ENCODE peak calls at places on chromosomes 1 and 21, in nine cellular contexts. P is activated CD8-positive, alpha-beta memory T cell treated with anti-CD3 and anti-CD28 coated beads for 48 hours; S is AG20443; B is colonic mucosa; X is fibroblast of lung; M is NCI-H2171; W is A673; V is retina; D is CD8-positive, alpha-beta memory T cell. I is an unnamed sample.

GRCh38 chr1:168368131-168368530 is 87.5 kb downstream of the TBX19 start:
- DNase-seq in D (no peak), X (no peak), W (no peak), P (no peak), B (no peak), M (no peak), V (no peak), S (no peak), I (no peak)

GRCh38 chr1:68016364-68016763 is 34.1 kb downstream of the DIRAS3 start:
- DNase-seq in B (no peak), P (no peak), W (no peak), X (peak), S (peak), D (no peak), V (no peak), M (no peak), I (no peak)

GRCh38 chr1:207404849-207405525 is 49.1 kb upstream of the CR2 start:
- DNase-seq in W (peak), M (peak), V (no peak), D (no peak), B (no peak), P (no peak), X (peak), S (peak), I (no peak)

GRCh38 chr1:183222909-183223308 is 36.8 kb downstream of the LAMC2 start:
- DNase-seq in M (no peak), D (no peak), V (no peak), W (no peak), X (no peak), P (no peak), B (no peak), S (no peak), I (no peak)

GRCh38 chr1:180769889-180770288 is 138.1 kb downstream of the XPR1 start:
- DNase-seq in W (no peak), P (no peak), M (no peak), B (no peak), S (no peak), D (no peak), X (no peak), V (no peak), I (no peak)

GRCh38 chr1:93029317-93029716 is 49.8 kb upstream of the MTF2 start:
- DNase-seq in B (no peak), S (no peak), X (no peak), W (no peak), D (no peak), V (no peak), P (no peak), M (peak), I (no peak)

GRCh38 chr1:15714438-15715136 is 21.5 kb upstream of the SLC25A34 start:
- DNase-seq in B (no peak), P (no peak), M (no peak), D (no peak), S (peak), W (no peak), V (no peak), X (peak), I (no peak)

GRCh38 chr1:112723511-112723839 is 8.3 kb upstream of the PPM1J start:
- DNase-seq in V (no peak), M (no peak), W (no peak), X (no peak), B (no peak), D (no peak), S (no peak), P (no peak), I (no peak)

GRCh38 chr1:54782156-54782555 is 17.8 kb upstream of the PARS2 start:
- DNase-seq in P (no peak), V (no peak), B (no peak), S (no peak), M (no peak), X (no peak), D (no peak), W (no peak), I (no peak)

GRCh38 chr1:153790996-153791855 is 16.0 kb downstream of the SLC27A3 start:
- DNase-seq in V (no peak), D (no peak), B (no peak), S (peak), P (no peak), X (peak), W (no peak), M (no peak), I (no peak)

GRCh38 chr1:20494609-20495311 is 8.8 kb upstream of the CAMK2N1 start:
- DNase-seq in P (no peak), W (peak), S (peak), D (no peak), M (no peak), X (peak), V (no peak), B (no peak), I (no peak)

GRCh38 chr1:112706505-112707216 is at the start of gene RHOC:
- DNase-seq in P (no peak), S (peak), X (peak), W (peak), V (peak), D (peak), B (peak), M (no peak), I (no peak)

GRCh38 chr1:4603317-4604110 is 50.9 kb upstream of the AJAP1 start:
- DNase-seq in P (no peak), X (no peak), B (no peak), M (no peak), W (no peak), V (no peak), S (no peak), D (no peak), I (no peak)

GRCh38 chr1:171346866-171347265 is 32.9 kb downstream of the FMO4 start:
- DNase-seq in W (peak), B (no peak), V (no peak), P (no peak), S (no peak), D (no peak), M (no peak), X (no peak), I (no peak)

GRCh38 chr1:78095618-78096416 is 50.1 kb downstream of the GIPC2 start:
- DNase-seq in B (no peak), D (no peak), M (no peak), P (no peak), V (no peak), S (peak), W (no peak), X (peak), I (no peak)

GRCh38 chr21:45497846-45498645 is 44.2 kb downstream of the SLC19A1 start:
- DNase-seq in M (no peak), S (no peak), B (no peak), W (no peak), X (no peak), D (no peak), V (no peak), P (no peak), I (no peak)

GRCh38 chr1:53348491-53349368 is 20.9 kb upstream of the LRP8 start:
- DNase-seq in V (no peak), S (no peak), X (no peak), D (no peak), B (peak), M (no peak), P (no peak), W (no peak), I (no peak)

GRCh38 chr1:75795703-75796193 is 934 bp upstream of the MSH4 start:
- DNase-seq in X (no peak), B (no peak), M (no peak), V (no peak), P (no peak), W (no peak), S (no peak), D (no peak), I (no peak)

GRCh38 chr1:84103197-84103992 is 40.7 kb upstream of the PRKACB start:
- DNase-seq in D (no peak), P (no peak), X (peak), V (peak), W (peak), M (peak), B (peak), S (peak), I (no peak)

GRCh38 chr1:236416165-236416564 is 22.1 kb downstream of the EDARADD start:
- DNase-seq in V (no peak), X (no peak), S (no peak), W (peak), B (no peak), P (no peak), M (no peak), D (peak), I (no peak)

GRCh38 chr1:8281843-8282509 is 35.9 kb upstream of the SLC45A1 start:
- DNase-seq in X (no peak), M (no peak), S (no peak), B (no peak), D (no peak), W (no peak), V (peak), P (no peak), I (no peak)

GRCh38 chr1:65213271-65213905 is 65.4 kb downstream of the AK4 start:
- DNase-seq in B (no peak), D (no peak), S (no peak), V (no peak), P (no peak), W (no peak), X (no peak), M (no peak), I (no peak)

GRCh38 chr1:32798191-32798590 is 19.0 kb downstream of the YARS1 start:
- DNase-seq in W (no peak), B (no peak), P (no peak), X (no peak), D (no peak), V (no peak), S (no peak), M (no peak), I (no peak)

GRCh38 chr1:114715952-114716303 is 643 bp downstream of the NRAS start:
- DNase-seq in B (no peak), X (no peak), W (peak), V (no peak), M (no peak), D (no peak), P (no peak), S (peak), I (no peak)